ENCODE peak calls at places on chromosomes 12 and 14, in seven cellular contexts. T is anterior cingulate cortex; O is lung; V is heart right ventricle; W is NCI-H2081; D is CD4-positive, CD25-positive, alpha-beta regulatory T cell; M is tibial artery. B is an unnamed sample.

GRCh38 chr12:57389033-57389432 is 41.8 kb downstream of the R3HDM2 start:
- DNase-seq in T (no peak), O (no peak), V (no peak), W (no peak), D (no peak), M (no peak), B (no peak)

GRCh38 chr12:40286583-40286982 is 61.8 kb downstream of the LRRK2 start:
- DNase-seq in T (no peak), O (no peak), V (no peak), W (no peak), D (no peak), M (no peak), B (no peak)

GRCh38 chr12:111759991-111760390 is 6.7 kb upstream of the ALDH2 start:
- DNase-seq in T (no peak), O (no peak), V (no peak), W (no peak), D (no peak), M (no peak), B (no peak)

GRCh38 chr12:124460771-124461170 is 106.6 kb downstream of the NCOR2 start:
- DNase-seq in T (no peak), O (no peak), V (no peak), W (no peak), D (no peak), M (no peak), B (no peak)

GRCh38 chr14:66965831-66966230 is 223.4 kb upstream of the GARIN2 start:
- DNase-seq in T (no peak), O (no peak), V (no peak), W (no peak), D (no peak), M (no peak), B (no peak)

GRCh38 chr12:5996459-5996858 is 51.4 kb upstream of the ANO2 start:
- DNase-seq in T (no peak), O (no peak), V (no peak), W (no peak), D (no peak), M (no peak), B (no peak)

GRCh38 chr12:7905071-7905470 is 30.9 kb downstream of the SLC2A3 start:
- DNase-seq in T (no peak), O (no peak), V (no peak), W (no peak), D (no peak), M (no peak), B (no peak)

GRCh38 chr12:120620624-120621023 is 19.8 kb upstream of the CABP1 start:
- DNase-seq in T (no peak), O (no peak), V (no peak), W (no peak), D (no peak), M (no peak), B (no peak)

GRCh38 chr14:65185859-65186258 is 83.5 kb upstream of the MAX start:
- DNase-seq in T (no peak), O (no peak), V (no peak), W (no peak), D (no peak), M (no peak), B (no peak)

GRCh38 chr12:91986084-91986483 is 159.6 kb downstream of the BTG1 start:
- DNase-seq in T (no peak), O (no peak), V (no peak), W (no peak), D (no peak), M (no peak), B (no peak)

GRCh38 chr12:53218551-53219114 is 11.6 kb upstream of the ITGB7 start:
- DNase-seq in T (no peak), O (no peak), V (no peak), W (no peak), D (no peak), M (no peak), B (no peak)

GRCh38 chr12:70365398-70365647 is 767 bp upstream of the KCNMB4 start:
- DNase-seq in T (no peak), O (no peak), V (no peak), W (no peak), D (no peak), M (no peak), B (no peak)

GRCh38 chr12:122023339-122024131 is 1.9 kb downstream of the BCL7A start:
- DNase-seq in T (peak), O (peak), V (peak), W (peak), D (no peak), M (peak), B (peak)

GRCh38 chr14:103834956-103835355 is 12.4 kb downstream of the PPP1R13B start:
- DNase-seq in T (no peak), O (no peak), V (no peak), W (no peak), D (no peak), M (no peak), B (no peak)

GRCh38 chr12:45010051-45010450 is 40.8 kb downstream of the DBX2 start:
- DNase-seq in T (no peak), O (no peak), V (no peak), W (no peak), D (no peak), M (no peak), B (no peak)

GRCh38 chr12:3149505-3150307 is 72.5 kb downstream of the TSPAN9 start:
- DNase-seq in T (no peak), O (no peak), V (no peak), W (no peak), D (no peak), M (no peak), B (no peak)

GRCh38 chr12:5003025-5003666 is 40.5 kb upstream of the KCNA5 start:
- DNase-seq in T (peak), O (peak), V (peak), W (peak), D (peak), M (peak), B (peak)

GRCh38 chr12:38384816-38385491 is 68.4 kb downstream of the ALG10B start:
- DNase-seq in T (no peak), O (no peak), V (no peak), W (no peak), D (no peak), M (no peak), B (no peak)

GRCh38 chr12:121649403-121649802 is 20.1 kb downstream of the MORN3 start:
- DNase-seq in T (no peak), O (no peak), V (no peak), W (no peak), D (no peak), M (no peak), B (no peak)

GRCh38 chr12:121628037-121628436 is 1.7 kb downstream of the ORAI1 start:
- DNase-seq in T (no peak), O (no peak), V (no peak), W (no peak), D (no peak), M (no peak), B (no peak)

GRCh38 chr12:104508752-104509446 is 52.2 kb downstream of the CHST11 start:
- DNase-seq in T (no peak), O (no peak), V (no peak), W (no peak), D (no peak), M (no peak), B (no peak)

GRCh38 chr14:65824285-65824977 is 411.9 kb downstream of the FUT8 start:
- DNase-seq in T (peak), O (peak), V (peak), W (peak), D (peak), M (peak), B (peak)

GRCh38 chr12:111451649-111452129 is 46.0 kb downstream of the SH2B3 start:
- DNase-seq in T (no peak), O (peak), V (no peak), W (peak), D (no peak), M (no peak), B (peak)